ENCODE peak calls at places on chromosomes 4 and X, in seven cellular contexts. J is T-helper 9 cell; A is lower lobe of right lung; W is endothelial cell of umbilical vein; L is NCI-H1417; B is natural killer cell treated with Interleukin-12 subunit alpha and Interleukin-12 subunit beta and Interleukin-15 and Interleukin-18, amount 100 ng/mL, for 72 hours; F is NCI-H1694 treated with DMSO at 0.1 percent for 48 hours. Q is an unnamed sample.

GRCh38 chr4:5998333-5998936 is 19.8 kb downstream of the C4orf50 start:
- DNase-seq in B (peak; percentile 62), F (peak; percentile 70), A (no peak), L (peak; percentile 87), J (peak; percentile 25), W (peak; percentile 46), Q (peak; percentile 12)

GRCh38 chr4:2714071-2714770 is 41.9 kb downstream of the TNIP2 start:
- DNase-seq in A (no peak), F (no peak), J (peak; percentile 5), W (peak; percentile 99), L (peak; percentile 64), B (no peak), Q (peak; percentile 2)

GRCh38 chr4:29805245-29805644 is 914.9 kb upstream of the PCDH7 start:
- DNase-seq in B (no peak), A (no peak), J (no peak), W (no peak), F (no peak), L (peak; percentile 63), Q (no peak)

GRCh38 chr4:119693127-119693526 is 64.5 kb upstream of the PDE5A start:
- DNase-seq in W (no peak), J (no peak), A (no peak), F (no peak), L (no peak), B (no peak), Q (no peak)

GRCh38 chr4:96025031-96025430 is 185.1 kb downstream of the PDHA2 start:
- DNase-seq in F (no peak), J (no peak), W (no peak), A (no peak), L (no peak), B (no peak), Q (no peak)

GRCh38 chr4:80201326-80202151 is 4.2 kb downstream of the PRDM8 start:
- DNase-seq in F (no peak), J (peak; percentile 60), L (peak; percentile 84), B (peak; percentile 76), A (peak; percentile 65), W (peak; percentile 51), Q (peak; percentile 49)

GRCh38 chr4:8308144-8308543 is 38.6 kb downstream of the HTRA3 start:
- DNase-seq in B (peak; percentile 23), L (no peak), W (no peak), F (no peak), J (no peak), A (peak; percentile 41), Q (no peak)

GRCh38 chrX:138775501-138775900 is 64.0 kb upstream of the FGF13 start:
- DNase-seq in F (no peak), L (peak; percentile 48), W (peak; percentile 4), A (no peak), J (no peak), B (no peak), Q (no peak)

GRCh38 chr4:145481164-145481941 is at the start of gene SMAD1:
- DNase-seq in L (peak; percentile 84), J (no peak), A (peak; percentile 88), W (peak; percentile 76), F (peak; percentile 50), B (no peak), Q (no peak)

GRCh38 chrX:13338985-13339384 is 19.1 kb upstream of the ATXN3L start:
- DNase-seq in A (no peak), J (no peak), F (no peak), L (no peak), B (no peak), W (no peak), Q (no peak)

GRCh38 chr4:158315706-158316105 is 105.4 kb downstream of the TMEM144 start:
- DNase-seq in F (no peak), L (no peak), A (no peak), J (no peak), W (peak; percentile 13), B (no peak), Q (no peak)

GRCh38 chr4:48635310-48635709 is 144.8 kb downstream of the FRYL start:
- DNase-seq in B (no peak), A (no peak), J (no peak), L (no peak), F (no peak), W (peak; percentile 59), Q (no peak)

GRCh38 chr4:139311909-139312308 is 9.6 kb upstream of the NDUFC1 start:
- DNase-seq in F (no peak), W (no peak), B (no peak), A (no peak), L (no peak), J (no peak), Q (no peak)

GRCh38 chr4:29734343-29734742 is 985.8 kb upstream of the PCDH7 start:
- DNase-seq in W (no peak), J (no peak), A (no peak), F (no peak), L (no peak), B (no peak), Q (no peak)

Q was measured in activated T-helper 1 cell treated with Interleukin-2 at 50 U/mL for 16 hours.